ENCODE peak calls at places on chromosomes 5 and 9, in seven cellular contexts. P, B, Y, K, O, S and F are unnamed samples. For H3K4me1 and H3K36me3, the result is how much of the 10 kb centered on the place peaks cover.

GRCh38 chr5:78644741-78645300 is 3.8 kb downstream of the LHFPL2 start:
- DNase-seq in P (no peak), O (no peak), S (no peak), B (no peak), Y (no peak), K (no peak), F (no peak)

GRCh38 chr9:21991039-21991959 is 2.9 kb downstream of the CDKN2A start:
- DNase-seq in S (no peak), B (no peak), Y (no peak), P (no peak), O (no peak), K (no peak), F (no peak)

GRCh38 chr5:527646-528591 is 3.7 kb upstream of the SLC9A3 start:
- DNase-seq in K (no peak), Y (no peak), P (no peak), B (no peak), S (no peak), O (no peak), F (no peak)

GRCh38 chr9:106075991-106076390 is 381.6 kb downstream of the TMEM38B start:
- DNase-seq in B (no peak), Y (no peak), O (no peak), K (no peak), S (no peak), P (no peak), F (peak)

GRCh38 chr5:171845857-171846785 is 60.5 kb downstream of the SMIM23 start:
- DNase-seq in K (peak), B (no peak), P (no peak), S (peak), Y (peak), O (no peak), F (no peak)

GRCh38 chr5:174493536-174493935 is 230.8 kb upstream of the MSX2 start:
- DNase-seq in Y (no peak), S (no peak), B (no peak), P (no peak), O (no peak), K (no peak), F (no peak)

GRCh38 chr5:147346006-147346561 is 111.3 kb downstream of the STK32A start:
- DNase-seq in Y (no peak), P (no peak), B (no peak), K (no peak), O (no peak), S (no peak), F (no peak)

GRCh38 chr9:124349675-124350484 is 65.4 kb downstream of the PSMB7 start:
- DNase-seq in K (no peak), S (peak), P (no peak), Y (no peak), B (no peak), O (peak), F (no peak)

GRCh38 chr5:151459680-151460079 is 12.3 kb downstream of the SLC36A1 start:
- DNase-seq in K (no peak), Y (no peak), O (no peak), P (no peak), S (no peak), B (no peak), F (peak)

GRCh38 chr5:103475629-103476240 is 86.9 kb downstream of the NUDT12 start:
- DNase-seq in P (no peak), K (no peak), Y (no peak), O (no peak), S (no peak), B (peak), F (peak)

GRCh38 chr9:129324808-129325491 is 146.9 kb upstream of the IER5L start:
- DNase-seq in B (no peak), Y (no peak), P (no peak), S (peak), K (peak), O (no peak), F (no peak)

GRCh38 chr5:54021413-54022155 is 288.8 kb downstream of the ARL15 start:
- DNase-seq in O (no peak), Y (no peak), P (no peak), S (no peak), B (no peak), K (no peak), F (no peak)

DNA sequence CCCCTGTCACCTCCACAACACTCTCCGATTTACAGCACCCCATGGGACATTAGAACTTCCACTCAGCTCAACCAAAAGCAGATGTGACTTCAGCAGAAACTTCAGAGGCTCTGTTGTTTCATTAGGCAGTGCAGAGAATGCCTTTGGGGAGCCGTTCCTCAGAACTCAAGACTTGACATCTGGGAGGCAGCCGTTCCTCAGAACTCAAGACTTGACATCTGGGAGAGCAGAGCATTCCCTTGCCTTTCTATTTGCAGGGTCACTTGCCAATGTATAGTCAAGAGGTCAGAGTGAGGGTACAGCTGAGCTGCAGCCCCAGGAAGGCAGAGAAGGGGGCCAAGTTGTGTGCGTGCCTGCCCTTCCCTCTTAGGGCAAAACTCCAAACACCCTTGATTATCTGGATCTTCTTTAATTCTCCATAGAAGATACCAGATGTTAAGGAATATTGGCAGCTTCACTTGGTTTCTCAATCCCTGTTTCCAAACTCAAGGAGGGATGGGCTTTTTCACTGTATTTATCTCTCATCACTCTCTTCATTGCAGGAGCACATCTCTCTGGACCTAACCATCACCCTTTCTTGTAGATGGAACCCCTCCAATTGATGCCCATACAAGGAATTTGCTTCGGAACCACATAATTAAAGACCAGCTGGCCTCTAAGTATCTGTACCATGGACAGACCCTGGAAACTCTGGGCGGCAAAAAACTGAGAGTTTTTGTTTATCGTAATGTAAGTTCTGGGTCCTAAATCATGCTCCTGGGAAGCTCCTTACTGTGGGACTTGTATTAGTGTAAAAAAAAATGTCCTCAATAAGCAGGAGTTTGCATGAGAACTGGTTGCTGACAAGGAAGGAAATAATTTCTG is 25.6 kb downstream of the TGFBI start:
- DNase-seq in B (no peak), K (no peak), Y (peak), O (no peak), S (no peak), P (no peak), F (no peak)
- H3K4me1 ChIP-seq in B (under half), K (under half), Y (under half), O (under half), S (under half), P (under half), F (under half)

GRCh38 chr9:114884787-114885452 is 45.5 kb downstream of the TNFSF8 start:
- DNase-seq in S (no peak), O (no peak), Y (no peak), B (no peak), K (no peak), P (no peak), F (no peak)
- H3K27ac ChIP-seq in S (no peak), O (no peak), Y (no peak), B (no peak), K (no peak), P (no peak), F (no peak)

GRCh38 chr5:66164044-66164790 is 20.1 kb downstream of the SREK1 start:
- DNase-seq in P (no peak), S (no peak), Y (no peak), O (no peak), K (no peak), B (no peak), F (no peak)
- H3K36me3 ChIP-seq in P (under half), S (half or more), Y (under half), O (half or more), K (half or more), B (under half), F (half or more)

GRCh38 chr9:133122167-133122550 is 1.1 kb upstream of the RALGDS start:
- DNase-seq in S (peak), P (no peak), O (no peak), B (no peak), Y (no peak), K (no peak), F (no peak)
- H3K4me1 ChIP-seq in S (half or more), P (under half), O (under half), B (under half), Y (half or more), K (under half), F (half or more)

GRCh38 chr5:153983885-153984284 is 54.8 kb downstream of the FAM114A2 start:
- DNase-seq in S (no peak), P (no peak), B (no peak), K (no peak), Y (no peak), O (no peak), F (no peak)

GRCh38 chr5:153991168-153991567 is 47.5 kb downstream of the FAM114A2 start:
- DNase-seq in Y (no peak), K (no peak), S (no peak), B (no peak), P (no peak), O (no peak), F (no peak)

GRCh38 chr5:153987310-153987709 is 51.4 kb downstream of the FAM114A2 start:
- DNase-seq in K (no peak), S (no peak), O (no peak), B (no peak), P (no peak), Y (no peak), F (no peak)

GRCh38 chr5:153985498-153985897 is 53.2 kb downstream of the FAM114A2 start:
- DNase-seq in K (no peak), S (no peak), Y (no peak), P (no peak), B (no peak), O (no peak), F (no peak)

GRCh38 chr5:153988510-153988909 is 50.2 kb downstream of the FAM114A2 start:
- DNase-seq in P (no peak), B (no peak), K (no peak), O (no peak), S (no peak), Y (no peak), F (no peak)
- H3K27ac ChIP-seq in P (no peak), B (no peak), K (no peak), O (no peak), S (no peak), Y (no peak), F (no peak)

GRCh38 chr5:32251864-32252458 is 60.8 kb downstream of the MTMR12 start:
- DNase-seq in Y (no peak), O (no peak), S (no peak), K (no peak), P (no peak), B (no peak), F (peak)
- H3K36me3 ChIP-seq in Y (under half), O (half or more), S (half or more), K (half or more), P (under half), B (under half), F (under half)

DNA sequence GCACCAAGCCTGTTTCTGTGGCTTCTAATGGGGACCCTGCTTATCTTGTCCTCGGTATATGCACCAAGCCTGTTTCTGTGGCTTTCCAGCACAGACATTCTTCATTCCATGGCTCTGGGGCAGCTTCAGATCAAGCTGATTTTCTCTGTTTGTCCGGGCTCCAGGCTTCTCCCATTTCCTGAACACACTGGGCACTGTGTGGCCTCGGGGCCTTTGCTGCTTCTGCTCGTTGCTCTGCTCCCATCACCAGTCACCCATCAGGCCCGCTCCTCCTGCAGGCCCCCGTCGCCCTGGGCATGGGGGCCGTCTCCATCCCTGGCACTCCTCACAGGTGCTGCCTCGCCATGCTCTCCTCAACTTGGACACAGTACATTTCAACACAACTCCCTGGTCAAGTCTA is 30.6 kb downstream of the ZNF354A start:
- DNase-seq in O (no peak), K (no peak), P (no peak), Y (no peak), B (no peak), S (no peak), F (no peak)
- H3K4me1 ChIP-seq in O (under half), K (under half), P (under half), Y (under half), B (under half), S (under half), F (under half)